ENCODE peak calls at places on chromosomes 12 and 14, in ten cellular contexts. O, U, V, J, Q, D, G, Y, I and X are unnamed samples.

GRCh38 chr14:36852853-36853634 is 191.4 kb downstream of the PAX9 start:
- DNase-seq in O (no peak), U (no peak), V (no peak), J (peak), Q (no peak), D (no peak), G (no peak), Y (no peak), I (no peak), X (no peak)

GRCh38 chr14:90797919-90798318 is 18.3 kb downstream of the TTC7B start:
- DNase-seq in O (no peak), U (no peak), V (peak), J (no peak), Q (no peak), D (no peak), G (no peak), Y (peak), I (no peak), X (no peak)

GRCh38 chr12:71846322-71846940 is 6.9 kb downstream of the TBC1D15 start:
- DNase-seq in O (no peak), U (no peak), V (peak), J (peak), Q (peak), D (no peak), G (peak), Y (peak), I (no peak), X (no peak)

GRCh38 chr14:74712499-74713394 is at the start of the genes AREL1 and FCF1:
- DNase-seq in O (peak), U (peak), V (peak), J (peak), Q (peak), D (peak), G (peak), Y (peak), I (peak), X (peak)

GRCh38 chr12:91250273-91250672 is 67.7 kb upstream of the DCN start:
- DNase-seq in O (no peak), U (no peak), V (no peak), J (peak), Q (no peak), D (no peak), G (no peak), Y (no peak), I (no peak), X (no peak)

GRCh38 chr12:132006056-132006680 is 56.4 kb downstream of the EP400 start:
- DNase-seq in O (no peak), U (no peak), V (no peak), J (no peak), Q (no peak), D (no peak), G (no peak), Y (no peak), I (no peak), X (no peak)

GRCh38 chr12:121668750-121669524 is 517 bp downstream of the MORN3 start:
- DNase-seq in O (peak), U (peak), V (peak), J (peak), Q (no peak), D (no peak), G (peak), Y (no peak), I (peak), X (peak)

GRCh38 chr14:67569011-67569650 is 30.9 kb downstream of the PIGH start:
- DNase-seq in O (peak), U (peak), V (no peak), J (no peak), Q (no peak), D (no peak), G (no peak), Y (no peak), I (no peak), X (no peak)

GRCh38 chr12:74980510-74980909 is 229.1 kb downstream of the KCNC2 start:
- DNase-seq in O (no peak), U (no peak), V (no peak), J (no peak), Q (no peak), D (no peak), G (no peak), Y (no peak), I (no peak), X (no peak)

GRCh38 chr14:57060276-57060956 is 208.3 kb downstream of the EXOC5 start:
- DNase-seq in O (no peak), U (no peak), V (peak), J (no peak), Q (no peak), D (peak), G (peak), Y (peak), I (no peak), X (peak)

GRCh38 chr12:14258468-14258947 is 107.0 kb upstream of the ATF7IP start:
- DNase-seq in O (peak), U (no peak), V (no peak), J (no peak), Q (no peak), D (no peak), G (no peak), Y (no peak), I (no peak), X (no peak)

GRCh38 chr12:93773122-93773871 is 96.1 kb downstream of the CRADD start:
- DNase-seq in O (peak), U (no peak), V (no peak), J (peak), Q (peak), D (no peak), G (peak), Y (peak), I (peak), X (no peak)

GRCh38 chr14:104551851-104552737 is 27.5 kb upstream of the C14orf180 start:
- DNase-seq in O (peak), U (peak), V (no peak), J (no peak), Q (no peak), D (no peak), G (no peak), Y (no peak), I (peak), X (no peak)

GRCh38 chr12:104825408-104825807 is 132.7 kb downstream of the SLC41A2 start:
- DNase-seq in O (peak), U (no peak), V (peak), J (no peak), Q (no peak), D (no peak), G (peak), Y (peak), I (no peak), X (no peak)

GRCh38 chr12:53867216-53868012 is 71.2 kb upstream of the HOXC13 start:
- DNase-seq in O (no peak), U (no peak), V (peak), J (no peak), Q (no peak), D (no peak), G (no peak), Y (peak), I (no peak), X (no peak)

GRCh38 chr14:51573607-51574006 is 78.1 kb upstream of the FRMD6 start:
- DNase-seq in O (no peak), U (no peak), V (no peak), J (no peak), Q (no peak), D (no peak), G (peak), Y (no peak), I (no peak), X (no peak)

GRCh38 chr12:52193991-52194390 is 2.2 kb upstream of the KRT80 start:
- DNase-seq in O (no peak), U (no peak), V (no peak), J (peak), Q (no peak), D (no peak), G (no peak), Y (no peak), I (no peak), X (no peak)

GRCh38 chr12:93167841-93168492 is 209.8 kb upstream of the NUDT4 start:
- DNase-seq in O (no peak), U (no peak), V (no peak), J (no peak), Q (peak), D (peak), G (peak), Y (no peak), I (no peak), X (peak)

GRCh38 chr12:7588703-7589329 is 76.9 kb downstream of the APOBEC1 start:
- DNase-seq in O (peak), U (peak), V (peak), J (peak), Q (peak), D (peak), G (peak), Y (peak), I (no peak), X (peak)

GRCh38 chr12:30286345-30286926 is 409.2 kb downstream of the IPO8 start:
- DNase-seq in O (peak), U (peak), V (peak), J (peak), Q (peak), D (no peak), G (peak), Y (peak), I (no peak), X (no peak)
- TF ChIP-seq CTCF in O (peak), U (peak), V (peak), J (peak), Q (peak), D (peak), G (peak), Y (peak), I (no peak), X (no peak)

GRCh38 chr14:23068792-23069412 is 11.6 kb upstream of the CDH24 start:
- DNase-seq in O (peak), U (peak), V (peak), J (peak), Q (peak), D (peak), G (peak), Y (peak), I (peak), X (peak)
- TF ChIP-seq CTCF in O (peak), U (peak), V (peak), J (peak), Q (peak), D (peak), G (peak), Y (peak), I (peak), X (peak)

DNA sequence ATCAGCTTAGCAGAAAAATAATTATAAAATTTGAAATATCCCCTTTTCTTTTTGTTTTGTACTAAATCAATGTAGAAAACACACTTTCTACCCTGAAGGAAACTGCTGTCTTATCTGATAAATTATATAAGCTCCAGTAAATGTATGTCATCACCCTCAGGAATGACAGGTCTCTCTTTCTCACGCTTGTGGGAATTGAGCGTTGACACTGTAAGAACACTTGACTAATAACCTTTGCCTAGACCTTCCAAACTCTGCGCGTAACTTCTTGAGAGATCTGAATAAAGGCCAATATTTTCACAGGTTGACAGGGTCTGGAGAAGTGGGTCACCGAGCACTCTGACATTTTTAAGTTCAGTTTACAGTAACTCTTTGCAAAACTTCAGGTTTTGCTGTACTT is 138.5 kb downstream of the BCAT1 start:
- DNase-seq in O (no peak), U (no peak), V (no peak), J (no peak), Q (no peak), D (no peak), G (no peak), Y (no peak), I (no peak), X (no peak)
- TF ChIP-seq CTCF in O (no peak), U (no peak), V (no peak), J (no peak), Q (no peak), D (no peak), G (no peak), Y (no peak), I (no peak), X (no peak)

DNA sequence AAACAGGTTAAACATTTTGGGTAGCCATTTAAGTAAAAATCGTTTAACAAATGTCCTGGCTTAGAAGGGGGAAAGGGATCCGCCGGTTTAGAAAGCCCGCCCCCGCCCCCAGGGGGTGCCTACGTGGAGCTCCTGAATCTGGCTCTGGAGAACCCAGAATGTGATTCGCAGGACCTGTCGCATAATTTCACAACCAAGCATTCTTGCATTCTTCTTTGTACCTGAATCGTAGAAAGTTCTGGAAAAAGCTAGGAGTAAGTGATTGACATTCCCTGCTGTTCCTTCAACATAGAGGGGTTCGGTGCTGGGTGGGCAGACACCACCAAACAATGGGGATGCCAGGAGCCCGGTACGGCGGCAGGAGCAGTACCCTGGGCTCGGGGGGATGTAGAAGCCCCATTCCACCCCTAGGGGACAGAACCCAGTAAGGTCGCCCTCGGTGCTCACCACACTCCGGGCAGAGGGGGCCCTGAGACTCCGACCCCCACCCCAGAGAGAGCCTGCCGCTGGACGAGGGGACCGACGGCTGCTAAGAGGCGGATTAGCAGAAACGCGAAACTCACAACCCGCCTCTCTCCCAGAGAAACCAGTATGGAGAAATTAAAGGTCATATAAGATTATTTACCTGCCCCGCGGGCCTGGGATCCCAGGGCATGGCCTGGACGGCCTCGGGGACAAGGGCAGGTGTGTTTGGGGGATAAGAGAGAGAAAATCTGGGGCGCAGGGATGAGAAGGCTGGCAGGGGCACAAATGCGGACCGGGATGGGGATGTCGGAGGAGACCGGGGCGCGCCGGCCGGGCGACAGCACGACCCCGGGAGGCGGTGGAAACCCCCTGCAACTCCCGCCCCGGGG is 547 bp downstream of the CSRP2 start:
- DNase-seq in O (peak), U (peak), V (peak), J (no peak), Q (peak), D (peak), G (peak), Y (peak), I (no peak), X (no peak)
- TF ChIP-seq CTCF in O (peak), U (peak), V (peak), J (peak), Q (peak), D (no peak), G (peak), Y (no peak), I (no peak), X (no peak)